ENCODE peak calls at places on chromosomes 11 and 22, in nine cellular contexts. S is pulmonary artery endothelial cell; K is skeletal muscle cell; B is lower leg skin; I is astrocyte of the spinal cord; G is NCI-H460; Z is myocyte; N is cardiac fibroblast; V is CD4-positive, alpha-beta T cell. T is an unnamed sample.

GRCh38 chr11:77819411-77819920 is 1.1 kb downstream of the RSF1 start:
- DNase-seq in S (peak), K (peak), B (peak), I (peak), G (peak), Z (peak), N (peak), V (peak), T (peak)

GRCh38 chr11:6237903-6238302 is 986 bp upstream of the CNGA4 start:
- DNase-seq in S (no peak), K (no peak), B (no peak), I (no peak), G (no peak), Z (no peak), N (no peak), V (no peak), T (no peak)

GRCh38 chr22:41768420-41768819 is 32.1 kb upstream of the CCDC134 start:
- DNase-seq in S (peak), K (no peak), B (no peak), I (peak), G (no peak), Z (no peak), N (peak), V (no peak), T (no peak)

GRCh38 chr22:17881366-17881765 is 107.1 kb upstream of the BID start:
- DNase-seq in S (no peak), K (no peak), B (no peak), I (no peak), G (no peak), Z (no peak), N (no peak), V (no peak), T (no peak)

GRCh38 chr11:87101956-87102355 is 64.2 kb downstream of the TMEM135 start:
- DNase-seq in S (no peak), K (no peak), B (no peak), I (no peak), G (no peak), Z (no peak), N (no peak), V (no peak), T (no peak)

GRCh38 chr11:6251120-6251733 is 8.4 kb upstream of the CCKBR start:
- DNase-seq in S (no peak), K (no peak), B (no peak), I (peak), G (peak), Z (peak), N (peak), V (peak), T (no peak)

GRCh38 chr11:416757-417621 is 2.2 kb upstream of the SIGIRR start:
- DNase-seq in S (no peak), K (no peak), B (no peak), I (no peak), G (no peak), Z (no peak), N (peak), V (no peak), T (peak)

GRCh38 chr11:102643941-102644340 is 18.8 kb upstream of the MMP20 start:
- DNase-seq in S (no peak), K (no peak), B (no peak), I (no peak), G (no peak), Z (no peak), N (no peak), V (no peak), T (no peak)

GRCh38 chr11:95920460-95921105 is 3.3 kb downstream of the MTMR2 start:
- DNase-seq in S (no peak), K (no peak), B (no peak), I (no peak), G (no peak), Z (no peak), N (peak), V (no peak), T (no peak)

GRCh38 chr22:37454857-37455686 is 27.8 kb upstream of the ELFN2 start:
- DNase-seq in S (peak), K (peak), B (no peak), I (peak), G (no peak), Z (peak), N (peak), V (no peak), T (no peak)

GRCh38 chr22:46754826-46755225 is 7.6 kb upstream of the TBC1D22A start:
- DNase-seq in S (no peak), K (no peak), B (no peak), I (no peak), G (no peak), Z (no peak), N (no peak), V (no peak), T (no peak)

GRCh38 chr11:123185326-123185725 is 9.7 kb downstream of the CLMP start:
- DNase-seq in S (no peak), K (no peak), B (no peak), I (no peak), G (no peak), Z (no peak), N (no peak), V (no peak), T (no peak)

GRCh38 chr11:28760676-28761390 is 652.6 kb downstream of the METTL15 start:
- DNase-seq in S (no peak), K (peak), B (no peak), I (peak), G (no peak), Z (peak), N (no peak), V (no peak), T (no peak)

GRCh38 chr11:56885182-56885581 is 103.5 kb upstream of the OR5AK2 start:
- DNase-seq in S (no peak), K (no peak), B (no peak), I (no peak), G (no peak), Z (no peak), N (no peak), V (no peak), T (no peak)

GRCh38 chr11:65553301-65554001 is 4.7 kb downstream of the LTBP3 start:
- DNase-seq in S (no peak), K (no peak), B (no peak), I (no peak), G (no peak), Z (no peak), N (no peak), V (peak), T (peak)

GRCh38 chr11:67644472-67645418 is 5.2 kb upstream of the TBX10 start:
- DNase-seq in S (no peak), K (no peak), B (no peak), I (no peak), G (no peak), Z (no peak), N (no peak), V (no peak), T (no peak)

GRCh38 chr11:94549166-94549565 is 5.4 kb downstream of the FUT4 start:
- DNase-seq in S (no peak), K (no peak), B (no peak), I (no peak), G (no peak), Z (no peak), N (no peak), V (no peak), T (no peak)

GRCh38 chr11:81005595-81005994 is 1564.8 kb upstream of the TENM4 start:
- DNase-seq in S (no peak), K (peak), B (no peak), I (peak), G (peak), Z (no peak), N (peak), V (no peak), T (no peak)

GRCh38 chr11:64649304-64649703 is 58.3 kb downstream of the SLC22A12 start:
- DNase-seq in S (no peak), K (no peak), B (no peak), I (no peak), G (no peak), Z (peak), N (peak), V (no peak), T (no peak)

GRCh38 chr11:68659158-68659921 is 25.0 kb upstream of the GAL start:
- DNase-seq in S (peak), K (peak), B (peak), I (peak), G (no peak), Z (peak), N (peak), V (no peak), T (no peak)

GRCh38 chr11:46490576-46491100 is 99.1 kb upstream of the CHRM4 start:
- DNase-seq in S (no peak), K (no peak), B (no peak), I (peak), G (no peak), Z (no peak), N (no peak), V (no peak), T (no peak)

GRCh38 chr11:16956538-16957153 is 57.6 kb downstream of the PLEKHA7 start:
- DNase-seq in S (no peak), K (no peak), B (no peak), I (no peak), G (no peak), Z (no peak), N (no peak), V (no peak), T (no peak)

GRCh38 chr11:34792814-34793241 is 123.4 kb downstream of the APIP start:
- DNase-seq in S (peak), K (no peak), B (peak), I (no peak), G (no peak), Z (no peak), N (no peak), V (no peak), T (no peak)

GRCh38 chr11:74134661-74135515 is 35.9 kb downstream of the C2CD3 start:
- DNase-seq in S (no peak), K (no peak), B (no peak), I (peak), G (no peak), Z (no peak), N (no peak), V (no peak), T (no peak)

GRCh38 chr22:36904260-36904659 is 9.2 kb upstream of the CSF2RB start:
- DNase-seq in S (no peak), K (no peak), B (no peak), I (no peak), G (no peak), Z (no peak), N (no peak), V (no peak), T (no peak)

GRCh38 chr11:44979536-44980399 is 29.1 kb upstream of the TP53I11 start:
- DNase-seq in S (peak), K (no peak), B (no peak), I (no peak), G (no peak), Z (no peak), N (peak), V (no peak), T (no peak)

GRCh38 chr11:46279393-46280099 is 2.1 kb downstream of the CREB3L1 start:
- DNase-seq in S (peak), K (no peak), B (no peak), I (peak), G (no peak), Z (peak), N (peak), V (no peak), T (no peak)

GRCh38 chr11:47869548-47870393 is 21.6 kb upstream of the NUP160 start:
- DNase-seq in S (no peak), K (no peak), B (no peak), I (no peak), G (no peak), Z (peak), N (peak), V (no peak), T (no peak)

T was measured in memory B cell.